ENCODE peak calls at places on chromosome 5, in six cellular contexts. B, C, F, Z, K and O are unnamed samples. For H3K4me1 and H3K27me3, the result is how much of the 10 kb centered on the place peaks cover.

GRCh38 chr5:157295247-157295646 is 29.3 kb downstream of the CYFIP2 start:
- DNase-seq in K (no peak), C (no peak), B (no peak), Z (no peak), F (no peak), O (no peak)

GRCh38 chr5:124628721-124629596 is 117.5 kb downstream of the ZNF608 start:
- DNase-seq in F (peak), Z (peak), K (peak), B (peak), C (no peak), O (peak)

GRCh38 chr5:138033275-138033808 is 463 bp upstream of the FAM13B start:
- DNase-seq in B (no peak), F (no peak), Z (no peak), K (peak), C (no peak), O (peak)

GRCh38 chr5:117177302-117177701 is 602.7 kb upstream of the SEMA6A start:
- DNase-seq in B (no peak), Z (no peak), K (no peak), C (no peak), F (no peak), O (no peak)

GRCh38 chr5:154506716-154507080 is 28.7 kb upstream of the HAND1 start:
- DNase-seq in C (peak), K (no peak), Z (no peak), F (no peak), B (no peak), O (no peak)

GRCh38 chr5:133750356-133750755 is 138.0 kb upstream of the FSTL4 start:
- DNase-seq in K (no peak), B (no peak), C (no peak), F (no peak), Z (no peak), O (no peak)

GRCh38 chr5:170057311-170057710 is 48.4 kb upstream of the FOXI1 start:
- DNase-seq in C (no peak), Z (no peak), K (no peak), B (no peak), F (no peak), O (no peak)

GRCh38 chr5:8813180-8813579 is 732.7 kb downstream of the SEMA5A start:
- DNase-seq in C (no peak), B (no peak), F (no peak), Z (no peak), K (no peak), O (peak)

GRCh38 chr5:124725622-124726258 is 20.7 kb downstream of the ZNF608 start:
- DNase-seq in Z (no peak), C (no peak), B (no peak), F (no peak), K (no peak), O (no peak)

GRCh38 chr5:61055434-61056006 is 106.7 kb downstream of the SMIM15 start:
- DNase-seq in B (peak), C (no peak), F (peak), Z (no peak), K (no peak), O (peak)

GRCh38 chr5:58412932-58413331 is 47.0 kb downstream of the PLK2 start:
- DNase-seq in B (no peak), F (peak), K (no peak), Z (no peak), C (no peak), O (peak)

GRCh38 chr5:95723632-95724369 is 7.3 kb upstream of the RHOBTB3 start:
- DNase-seq in B (no peak), K (no peak), Z (no peak), C (no peak), F (peak), O (peak)

GRCh38 chr5:179166886-179167841 is 107.0 kb downstream of the ZNF354C start:
- DNase-seq in Z (no peak), F (peak), B (peak), K (no peak), C (peak), O (peak)

GRCh38 chr5:53463909-53464621 is 16.4 kb upstream of the FST start:
- DNase-seq in Z (no peak), B (no peak), C (no peak), F (peak), K (no peak), O (peak)

GRCh38 chr5:79875230-79875629 is 115.8 kb downstream of the MTX3 start:
- DNase-seq in C (no peak), K (no peak), B (no peak), Z (no peak), F (peak), O (no peak)

GRCh38 chr5:109865636-109866035 is 175.9 kb downstream of the MAN2A1 start:
- DNase-seq in K (peak), B (no peak), C (no peak), Z (no peak), F (peak), O (peak)

GRCh38 chr5:169668732-169669131 is 31.7 kb downstream of the DOCK2 start:
- DNase-seq in F (peak), C (no peak), Z (no peak), B (no peak), K (no peak), O (peak)

DNA sequence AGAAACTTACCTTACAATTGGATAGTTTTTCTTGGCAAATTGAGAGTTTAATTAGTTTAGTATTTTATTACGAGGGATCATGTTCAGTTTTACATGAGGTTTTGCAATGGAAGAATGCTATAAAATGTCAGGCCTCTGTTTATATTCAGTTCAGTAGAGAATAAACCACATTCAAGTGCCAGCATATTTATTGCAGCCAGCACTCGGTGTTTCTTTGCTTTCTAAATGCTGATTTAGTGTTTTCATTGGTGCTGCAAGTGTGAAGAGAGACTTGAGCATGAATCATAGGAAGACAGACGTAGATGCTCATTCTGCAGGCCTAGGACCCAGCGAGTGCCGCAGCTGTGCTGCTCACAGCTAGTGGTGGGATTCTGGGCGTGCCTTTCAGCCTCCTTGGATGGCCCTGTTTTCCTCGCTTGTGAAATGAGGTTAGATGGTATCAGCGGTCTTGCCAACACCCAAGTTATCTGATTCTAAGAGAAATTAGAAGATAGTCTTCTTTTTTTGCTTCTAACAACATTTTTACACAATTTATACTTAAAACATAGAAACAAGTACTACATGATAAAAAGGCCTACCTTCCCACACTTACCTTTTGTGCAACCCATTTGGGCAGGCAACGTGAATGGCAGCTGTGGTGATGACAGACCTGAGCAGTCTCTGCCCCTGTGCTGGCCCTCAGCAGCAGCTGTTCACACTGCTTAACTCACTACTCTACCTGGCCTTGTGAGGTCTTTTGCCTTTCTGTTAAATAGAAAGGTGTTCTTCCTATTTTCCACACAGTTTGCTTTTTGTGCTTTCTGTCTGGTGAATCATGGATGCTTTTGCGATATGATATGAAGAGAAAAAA is 26.8 kb upstream of the TNFAIP8 start:
- DNase-seq in Z (no peak), C (no peak), F (peak), B (no peak), K (no peak), O (peak)
- H3K4me1 ChIP-seq in Z (half or more), C (half or more), F (under half), B (under half), K (under half), O (under half)

DNA sequence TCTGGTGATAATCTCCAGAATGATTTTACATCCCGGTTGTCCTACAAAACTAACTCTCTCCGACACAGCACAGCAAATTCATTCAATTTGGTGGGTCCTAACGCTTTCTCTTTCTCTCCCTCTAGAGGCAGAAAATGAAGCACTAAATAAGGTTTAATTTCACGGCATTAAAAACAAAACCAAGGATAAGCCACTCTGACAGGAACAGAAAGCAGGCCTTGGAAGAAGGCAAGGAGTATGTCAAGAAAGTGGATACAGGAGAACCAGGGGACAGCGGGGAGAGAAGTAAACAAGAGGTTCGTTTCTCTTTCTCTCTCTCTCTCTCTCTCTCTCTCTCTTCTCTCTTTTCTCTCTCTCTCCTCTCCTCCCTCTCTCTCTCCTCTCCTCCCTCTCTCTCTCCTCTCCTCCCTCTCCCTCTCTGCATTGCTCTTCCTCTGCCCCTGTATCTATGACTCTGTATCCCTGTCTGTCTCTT is 49.8 kb downstream of the EBF1 start:
- DNase-seq in F (peak), B (no peak), Z (no peak), K (no peak), C (no peak), O (peak)
- H3K27me3 ChIP-seq in F (under half), B (under half), Z (under half), K (under half), C (under half), O (under half)

DNA sequence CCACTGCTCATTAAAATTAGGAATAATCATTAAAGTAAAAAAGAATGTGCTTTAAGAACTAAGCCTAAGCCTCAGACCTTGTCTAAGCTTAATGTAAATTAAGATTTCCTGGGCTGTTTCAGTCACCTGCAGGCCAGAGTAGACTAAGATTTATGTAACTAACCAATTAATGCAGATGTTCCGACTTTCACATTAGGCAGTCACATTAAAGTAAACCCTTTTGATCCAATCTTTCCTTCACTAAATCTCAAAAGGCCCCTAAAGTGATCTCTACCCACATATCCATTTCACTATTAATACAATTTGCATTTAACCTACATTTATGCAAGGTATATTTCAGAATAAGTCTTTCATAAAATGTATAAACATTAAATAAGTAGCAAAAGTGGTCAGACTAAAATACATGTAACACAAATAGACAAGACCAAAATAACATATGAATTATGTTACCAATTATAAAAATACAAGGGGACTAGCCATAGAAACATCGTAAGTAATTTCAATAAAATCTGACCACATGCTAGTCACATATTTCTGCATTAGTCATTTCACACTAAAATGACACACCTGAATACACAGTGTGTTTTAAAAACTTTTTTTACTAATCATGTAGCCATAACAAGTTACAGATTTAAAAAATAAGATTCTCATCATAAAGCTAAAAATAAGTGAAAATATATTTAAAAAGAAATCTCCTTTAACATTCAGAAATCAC is 7.7 kb downstream of the NR3C1 start:
- DNase-seq in K (no peak), Z (no peak), F (no peak), C (no peak), B (no peak), O (no peak)
- H3K4me1 ChIP-seq in K (under half), Z (half or more), F (under half), C (half or more), B (under half), O (under half)

DNA sequence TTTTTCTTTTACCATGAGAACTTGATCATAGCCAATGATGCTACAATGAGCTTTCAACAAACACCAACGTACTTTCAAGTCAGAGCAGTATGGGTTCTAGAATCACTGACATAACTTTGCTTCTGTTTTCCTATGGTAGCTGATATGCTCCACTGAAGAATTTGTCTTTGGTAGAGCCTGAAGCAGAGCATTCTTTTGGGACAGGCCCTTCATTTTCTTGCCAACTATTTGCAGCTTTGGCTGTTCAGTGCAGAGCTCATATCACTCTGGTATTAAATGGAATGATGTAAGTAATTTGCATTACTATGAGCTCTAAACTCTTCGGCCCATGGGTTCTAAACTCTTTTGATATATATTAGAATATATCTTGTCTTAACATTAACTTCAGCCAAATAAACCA is 51.8 kb upstream of the APC start:
- DNase-seq in C (no peak), Z (no peak), B (no peak), K (no peak), F (peak), O (no peak)
- H3K27me3 ChIP-seq in C (under half), Z (under half), B (under half), K (under half), F (under half), O (under half)

GRCh38 chr5:167763772-167764171 is 527.7 kb upstream of the WWC1 start:
- DNase-seq in F (peak), Z (no peak), C (no peak), B (no peak), K (no peak), O (no peak)

GRCh38 chr5:167766957-167767356 is 524.5 kb upstream of the WWC1 start:
- DNase-seq in C (no peak), F (no peak), K (no peak), B (no peak), Z (no peak), O (no peak)

GRCh38 chr5:167767775-167768174 is 523.7 kb upstream of the WWC1 start:
- DNase-seq in F (no peak), C (no peak), Z (no peak), K (no peak), B (no peak), O (no peak)

GRCh38 chr5:167765341-167765740 is 526.1 kb upstream of the WWC1 start:
- DNase-seq in F (no peak), C (no peak), Z (no peak), B (no peak), K (no peak), O (no peak)

DNA sequence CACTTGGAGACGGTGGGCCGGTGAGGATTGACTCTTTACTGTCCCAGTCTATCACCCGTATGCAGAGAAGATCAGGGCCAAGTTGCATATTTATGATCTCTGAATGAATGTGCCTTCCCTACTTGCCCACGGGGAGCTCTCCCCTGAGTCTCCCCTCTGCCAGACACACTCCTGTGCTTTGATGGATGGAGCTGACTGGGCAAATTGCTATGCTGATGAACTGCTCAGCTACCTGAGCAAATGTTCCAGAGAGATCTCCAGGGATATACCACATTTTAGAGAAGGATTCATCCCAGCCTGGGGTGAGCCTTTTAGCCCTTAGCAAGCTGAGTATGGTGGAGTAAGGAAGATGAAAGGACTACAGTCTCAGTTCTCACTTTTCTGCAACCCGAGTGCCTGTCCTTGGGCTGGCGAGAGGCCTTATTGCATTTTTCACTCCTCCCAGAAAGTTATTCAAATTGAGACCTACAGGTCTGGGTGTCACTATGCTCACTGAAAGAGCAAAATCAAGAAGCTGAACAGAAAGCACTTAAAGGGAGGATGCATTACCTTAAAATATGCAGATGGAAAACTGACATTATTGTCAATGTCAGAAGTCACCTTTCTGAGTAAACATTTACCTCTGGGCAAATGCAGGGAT is 526.7 kb upstream of the WWC1 start:
- DNase-seq in B (no peak), C (no peak), K (no peak), F (no peak), Z (no peak), O (no peak)
- H3K4me1 ChIP-seq in B (under half), C (under half), K (under half), F (under half), Z (under half), O (under half)